ENCODE peak calls at places on chromosomes 12 and 14, in ten cellular contexts. One of them, this sample, is unnamed.

GRCh38 chr12:99918003-99918402 is 66.7 kb downstream of the ANKS1B start:
- DNase-seq in left ventricle myocardium inferior: no peak
- DNase-seq in pons: no peak
- DNase-seq in stimulated activated CD4-positive, alpha-beta T cell treated with anti-CD3 and anti-CD28 coated beads, Interleukin-1b, Interleukin-23, amount 100 ng/mL, for 24 hours: no peak
- DNase-seq in central memory CD4-positive, alpha-beta T cell: no peak
- DNase-seq in activated CD4-positive, alpha-beta T cell treated with anti-CD3 and anti-CD28 coated beads, Interleukin-2, amount 50 U/mL, for 1 hour: no peak
- DNase-seq in M059J: no peak
- DNase-seq in IMR-90: no peak
- DNase-seq in head of caudate nucleus: no peak
- DNase-seq in kidney glomerular epithelial cell: no peak
- DNase-seq in this sample: no peak

GRCh38 chr12:100391856-100392255 is 35.0 kb downstream of the SLC17A8 start:
- DNase-seq in left ventricle myocardium inferior: no peak
- DNase-seq in pons: no peak
- DNase-seq in stimulated activated CD4-positive, alpha-beta T cell treated with anti-CD3 and anti-CD28 coated beads, Interleukin-1b, Interleukin-23, amount 100 ng/mL, for 24 hours: no peak
- DNase-seq in central memory CD4-positive, alpha-beta T cell: no peak
- DNase-seq in activated CD4-positive, alpha-beta T cell treated with anti-CD3 and anti-CD28 coated beads, Interleukin-2, amount 50 U/mL, for 1 hour: no peak
- DNase-seq in M059J: peak; percentile 20
- DNase-seq in IMR-90: no peak
- DNase-seq in head of caudate nucleus: no peak
- DNase-seq in kidney glomerular epithelial cell: peak; percentile 5
- DNase-seq in this sample: no peak

GRCh38 chr12:124732275-124733075 is 131.2 kb downstream of the SCARB1 start:
- DNase-seq in left ventricle myocardium inferior: no peak
- DNase-seq in pons: no peak
- DNase-seq in stimulated activated CD4-positive, alpha-beta T cell treated with anti-CD3 and anti-CD28 coated beads, Interleukin-1b, Interleukin-23, amount 100 ng/mL, for 24 hours: no peak
- DNase-seq in central memory CD4-positive, alpha-beta T cell: no peak
- DNase-seq in activated CD4-positive, alpha-beta T cell treated with anti-CD3 and anti-CD28 coated beads, Interleukin-2, amount 50 U/mL, for 1 hour: no peak
- DNase-seq in M059J: no peak
- DNase-seq in IMR-90: no peak
- DNase-seq in head of caudate nucleus: no peak
- DNase-seq in kidney glomerular epithelial cell: no peak
- DNase-seq in this sample: no peak

GRCh38 chr12:110574044-110574443 is 9.1 kb downstream of the PPTC7 start:
- DNase-seq in left ventricle myocardium inferior: no peak
- DNase-seq in pons: no peak
- DNase-seq in stimulated activated CD4-positive, alpha-beta T cell treated with anti-CD3 and anti-CD28 coated beads, Interleukin-1b, Interleukin-23, amount 100 ng/mL, for 24 hours: no peak
- DNase-seq in central memory CD4-positive, alpha-beta T cell: no peak
- DNase-seq in activated CD4-positive, alpha-beta T cell treated with anti-CD3 and anti-CD28 coated beads, Interleukin-2, amount 50 U/mL, for 1 hour: no peak
- DNase-seq in M059J: no peak
- DNase-seq in IMR-90: no peak
- DNase-seq in head of caudate nucleus: no peak
- DNase-seq in kidney glomerular epithelial cell: no peak
- DNase-seq in this sample: no peak

GRCh38 chr14:104441275-104442106 is 138.1 kb upstream of the C14orf180 start:
- DNase-seq in left ventricle myocardium inferior: no peak
- DNase-seq in pons: no peak
- DNase-seq in stimulated activated CD4-positive, alpha-beta T cell treated with anti-CD3 and anti-CD28 coated beads, Interleukin-1b, Interleukin-23, amount 100 ng/mL, for 24 hours: no peak
- DNase-seq in central memory CD4-positive, alpha-beta T cell: no peak
- DNase-seq in activated CD4-positive, alpha-beta T cell treated with anti-CD3 and anti-CD28 coated beads, Interleukin-2, amount 50 U/mL, for 1 hour: no peak
- DNase-seq in M059J: no peak
- DNase-seq in IMR-90: no peak
- DNase-seq in head of caudate nucleus: no peak
- DNase-seq in kidney glomerular epithelial cell: no peak
- DNase-seq in this sample: no peak

GRCh38 chr12:24773996-24774395 is 174.9 kb downstream of the BCAT1 start:
- DNase-seq in left ventricle myocardium inferior: no peak
- DNase-seq in pons: no peak
- DNase-seq in stimulated activated CD4-positive, alpha-beta T cell treated with anti-CD3 and anti-CD28 coated beads, Interleukin-1b, Interleukin-23, amount 100 ng/mL, for 24 hours: no peak
- DNase-seq in central memory CD4-positive, alpha-beta T cell: no peak
- DNase-seq in activated CD4-positive, alpha-beta T cell treated with anti-CD3 and anti-CD28 coated beads, Interleukin-2, amount 50 U/mL, for 1 hour: no peak
- DNase-seq in M059J: no peak
- DNase-seq in IMR-90: no peak
- DNase-seq in head of caudate nucleus: no peak
- DNase-seq in kidney glomerular epithelial cell: no peak
- DNase-seq in this sample: no peak

GRCh38 chr14:74552623-74553022 is 59.1 kb downstream of the ISCA2 start:
- DNase-seq in left ventricle myocardium inferior: peak; percentile 79
- DNase-seq in pons: no peak
- DNase-seq in stimulated activated CD4-positive, alpha-beta T cell treated with anti-CD3 and anti-CD28 coated beads, Interleukin-1b, Interleukin-23, amount 100 ng/mL, for 24 hours: no peak
- DNase-seq in central memory CD4-positive, alpha-beta T cell: no peak
- DNase-seq in activated CD4-positive, alpha-beta T cell treated with anti-CD3 and anti-CD28 coated beads, Interleukin-2, amount 50 U/mL, for 1 hour: no peak
- DNase-seq in M059J: no peak
- DNase-seq in IMR-90: peak; percentile 50
- DNase-seq in head of caudate nucleus: no peak
- DNase-seq in kidney glomerular epithelial cell: no peak
- DNase-seq in this sample: no peak

GRCh38 chr14:94632305-94632590 is 20.1 kb downstream of the SERPINA3 start:
- DNase-seq in left ventricle myocardium inferior: no peak
- DNase-seq in pons: no peak
- DNase-seq in stimulated activated CD4-positive, alpha-beta T cell treated with anti-CD3 and anti-CD28 coated beads, Interleukin-1b, Interleukin-23, amount 100 ng/mL, for 24 hours: no peak
- DNase-seq in central memory CD4-positive, alpha-beta T cell: no peak
- DNase-seq in activated CD4-positive, alpha-beta T cell treated with anti-CD3 and anti-CD28 coated beads, Interleukin-2, amount 50 U/mL, for 1 hour: no peak
- DNase-seq in M059J: no peak
- DNase-seq in IMR-90: no peak
- DNase-seq in head of caudate nucleus: no peak
- DNase-seq in kidney glomerular epithelial cell: no peak
- DNase-seq in this sample: no peak

GRCh38 chr14:20434701-20435453 is 1.1 kb downstream of the KLHL33 start:
- DNase-seq in left ventricle myocardium inferior: peak; percentile 62
- DNase-seq in pons: peak; percentile 75
- DNase-seq in stimulated activated CD4-positive, alpha-beta T cell treated with anti-CD3 and anti-CD28 coated beads, Interleukin-1b, Interleukin-23, amount 100 ng/mL, for 24 hours: no peak
- DNase-seq in central memory CD4-positive, alpha-beta T cell: no peak
- DNase-seq in activated CD4-positive, alpha-beta T cell treated with anti-CD3 and anti-CD28 coated beads, Interleukin-2, amount 50 U/mL, for 1 hour: no peak
- DNase-seq in M059J: no peak
- DNase-seq in IMR-90: no peak
- DNase-seq in head of caudate nucleus: peak; percentile 75
- DNase-seq in kidney glomerular epithelial cell: no peak
- DNase-seq in this sample: no peak

GRCh38 chr12:123065666-123066457 is 85.0 kb downstream of the PITPNM2 start:
- DNase-seq in left ventricle myocardium inferior: no peak
- DNase-seq in pons: no peak
- DNase-seq in stimulated activated CD4-positive, alpha-beta T cell treated with anti-CD3 and anti-CD28 coated beads, Interleukin-1b, Interleukin-23, amount 100 ng/mL, for 24 hours: no peak
- DNase-seq in central memory CD4-positive, alpha-beta T cell: no peak
- DNase-seq in activated CD4-positive, alpha-beta T cell treated with anti-CD3 and anti-CD28 coated beads, Interleukin-2, amount 50 U/mL, for 1 hour: no peak
- DNase-seq in M059J: no peak
- DNase-seq in IMR-90: no peak
- DNase-seq in head of caudate nucleus: no peak
- DNase-seq in kidney glomerular epithelial cell: no peak
- DNase-seq in this sample: no peak

GRCh38 chr14:95235767-95236166 is 78.4 kb upstream of the DICER1 start:
- DNase-seq in left ventricle myocardium inferior: no peak
- DNase-seq in pons: no peak
- DNase-seq in stimulated activated CD4-positive, alpha-beta T cell treated with anti-CD3 and anti-CD28 coated beads, Interleukin-1b, Interleukin-23, amount 100 ng/mL, for 24 hours: no peak
- DNase-seq in central memory CD4-positive, alpha-beta T cell: no peak
- DNase-seq in activated CD4-positive, alpha-beta T cell treated with anti-CD3 and anti-CD28 coated beads, Interleukin-2, amount 50 U/mL, for 1 hour: no peak
- DNase-seq in M059J: no peak
- DNase-seq in IMR-90: no peak
- DNase-seq in head of caudate nucleus: no peak
- DNase-seq in kidney glomerular epithelial cell: no peak
- DNase-seq in this sample: no peak

GRCh38 chr14:80636071-80636470 is 305.5 kb downstream of the CEP128 start:
- DNase-seq in left ventricle myocardium inferior: no peak
- DNase-seq in pons: no peak
- DNase-seq in stimulated activated CD4-positive, alpha-beta T cell treated with anti-CD3 and anti-CD28 coated beads, Interleukin-1b, Interleukin-23, amount 100 ng/mL, for 24 hours: no peak
- DNase-seq in central memory CD4-positive, alpha-beta T cell: no peak
- DNase-seq in activated CD4-positive, alpha-beta T cell treated with anti-CD3 and anti-CD28 coated beads, Interleukin-2, amount 50 U/mL, for 1 hour: no peak
- DNase-seq in M059J: peak; percentile 35
- DNase-seq in IMR-90: peak; percentile 17
- DNase-seq in head of caudate nucleus: no peak
- DNase-seq in kidney glomerular epithelial cell: no peak
- DNase-seq in this sample: no peak

GRCh38 chr12:116164976-116165425 is 112.5 kb downstream of the MED13L start:
- DNase-seq in left ventricle myocardium inferior: no peak
- DNase-seq in pons: no peak
- DNase-seq in stimulated activated CD4-positive, alpha-beta T cell treated with anti-CD3 and anti-CD28 coated beads, Interleukin-1b, Interleukin-23, amount 100 ng/mL, for 24 hours: no peak
- DNase-seq in central memory CD4-positive, alpha-beta T cell: no peak
- DNase-seq in activated CD4-positive, alpha-beta T cell treated with anti-CD3 and anti-CD28 coated beads, Interleukin-2, amount 50 U/mL, for 1 hour: no peak
- DNase-seq in M059J: peak; percentile 86
- DNase-seq in IMR-90: peak; percentile 81
- DNase-seq in head of caudate nucleus: no peak
- DNase-seq in kidney glomerular epithelial cell: peak; percentile 26
- DNase-seq in this sample: no peak

GRCh38 chr12:49911213-49911605 is 7.5 kb upstream of the FAIM2 start:
- DNase-seq in left ventricle myocardium inferior: no peak
- DNase-seq in pons: no peak
- DNase-seq in stimulated activated CD4-positive, alpha-beta T cell treated with anti-CD3 and anti-CD28 coated beads, Interleukin-1b, Interleukin-23, amount 100 ng/mL, for 24 hours: no peak
- DNase-seq in central memory CD4-positive, alpha-beta T cell: no peak
- DNase-seq in activated CD4-positive, alpha-beta T cell treated with anti-CD3 and anti-CD28 coated beads, Interleukin-2, amount 50 U/mL, for 1 hour: no peak
- DNase-seq in M059J: no peak
- DNase-seq in IMR-90: no peak
- DNase-seq in head of caudate nucleus: no peak
- DNase-seq in kidney glomerular epithelial cell: no peak
- DNase-seq in this sample: no peak

GRCh38 chr12:56333679-56334489 is at the start of gene PAN2:
- DNase-seq in left ventricle myocardium inferior: peak; percentile 96
- DNase-seq in pons: peak; percentile 97
- DNase-seq in stimulated activated CD4-positive, alpha-beta T cell treated with anti-CD3 and anti-CD28 coated beads, Interleukin-1b, Interleukin-23, amount 100 ng/mL, for 24 hours: peak; percentile 87
- DNase-seq in central memory CD4-positive, alpha-beta T cell: peak; percentile 95
- DNase-seq in activated CD4-positive, alpha-beta T cell treated with anti-CD3 and anti-CD28 coated beads, Interleukin-2, amount 50 U/mL, for 1 hour: peak; percentile 91
- DNase-seq in M059J: peak; percentile 98
- DNase-seq in IMR-90: peak; percentile 97
- DNase-seq in head of caudate nucleus: peak; percentile 94
- DNase-seq in kidney glomerular epithelial cell: peak; percentile 90
- DNase-seq in this sample: peak; percentile 83

GRCh38 chr12:25253371-25254068 is 2.8 kb upstream of the KRAS start:
- DNase-seq in left ventricle myocardium inferior: no peak
- DNase-seq in pons: no peak
- DNase-seq in stimulated activated CD4-positive, alpha-beta T cell treated with anti-CD3 and anti-CD28 coated beads, Interleukin-1b, Interleukin-23, amount 100 ng/mL, for 24 hours: no peak
- DNase-seq in central memory CD4-positive, alpha-beta T cell: no peak
- DNase-seq in activated CD4-positive, alpha-beta T cell treated with anti-CD3 and anti-CD28 coated beads, Interleukin-2, amount 50 U/mL, for 1 hour: no peak
- DNase-seq in M059J: no peak
- DNase-seq in IMR-90: no peak
- DNase-seq in head of caudate nucleus: no peak
- DNase-seq in kidney glomerular epithelial cell: no peak
- DNase-seq in this sample: no peak

GRCh38 chr14:23562822-23563472 is 4.6 kb downstream of the AP1G2 start:
- DNase-seq in left ventricle myocardium inferior: peak; percentile 48
- DNase-seq in pons: no peak
- DNase-seq in stimulated activated CD4-positive, alpha-beta T cell treated with anti-CD3 and anti-CD28 coated beads, Interleukin-1b, Interleukin-23, amount 100 ng/mL, for 24 hours: peak; percentile 41
- DNase-seq in central memory CD4-positive, alpha-beta T cell: peak; percentile 52
- DNase-seq in activated CD4-positive, alpha-beta T cell treated with anti-CD3 and anti-CD28 coated beads, Interleukin-2, amount 50 U/mL, for 1 hour: peak; percentile 60
- DNase-seq in M059J: peak; percentile 35
- DNase-seq in IMR-90: peak; percentile 40
- DNase-seq in head of caudate nucleus: peak; percentile 65
- DNase-seq in kidney glomerular epithelial cell: no peak
- DNase-seq in this sample: peak; percentile 38

GRCh38 chr12:117680311-117680710 is 288.5 kb downstream of the KSR2 start:
- DNase-seq in left ventricle myocardium inferior: no peak
- DNase-seq in pons: no peak
- DNase-seq in stimulated activated CD4-positive, alpha-beta T cell treated with anti-CD3 and anti-CD28 coated beads, Interleukin-1b, Interleukin-23, amount 100 ng/mL, for 24 hours: no peak
- DNase-seq in central memory CD4-positive, alpha-beta T cell: no peak
- DNase-seq in activated CD4-positive, alpha-beta T cell treated with anti-CD3 and anti-CD28 coated beads, Interleukin-2, amount 50 U/mL, for 1 hour: no peak
- DNase-seq in M059J: peak; percentile 75
- DNase-seq in IMR-90: no peak
- DNase-seq in head of caudate nucleus: no peak
- DNase-seq in kidney glomerular epithelial cell: peak; percentile 91
- DNase-seq in this sample: no peak

GRCh38 chr12:2376855-2377657 is 324.3 kb downstream of the CACNA1C start:
- DNase-seq in left ventricle myocardium inferior: no peak
- DNase-seq in pons: no peak
- DNase-seq in stimulated activated CD4-positive, alpha-beta T cell treated with anti-CD3 and anti-CD28 coated beads, Interleukin-1b, Interleukin-23, amount 100 ng/mL, for 24 hours: no peak
- DNase-seq in central memory CD4-positive, alpha-beta T cell: no peak
- DNase-seq in activated CD4-positive, alpha-beta T cell treated with anti-CD3 and anti-CD28 coated beads, Interleukin-2, amount 50 U/mL, for 1 hour: no peak
- DNase-seq in M059J: no peak
- DNase-seq in IMR-90: no peak
- DNase-seq in head of caudate nucleus: no peak
- DNase-seq in kidney glomerular epithelial cell: no peak
- DNase-seq in this sample: no peak

GRCh38 chr12:91542048-91542447 is 359.4 kb upstream of the DCN start:
- DNase-seq in left ventricle myocardium inferior: no peak
- DNase-seq in pons: no peak
- DNase-seq in stimulated activated CD4-positive, alpha-beta T cell treated with anti-CD3 and anti-CD28 coated beads, Interleukin-1b, Interleukin-23, amount 100 ng/mL, for 24 hours: no peak
- DNase-seq in central memory CD4-positive, alpha-beta T cell: no peak
- DNase-seq in activated CD4-positive, alpha-beta T cell treated with anti-CD3 and anti-CD28 coated beads, Interleukin-2, amount 50 U/mL, for 1 hour: no peak
- DNase-seq in M059J: no peak
- DNase-seq in IMR-90: no peak
- DNase-seq in head of caudate nucleus: no peak
- DNase-seq in kidney glomerular epithelial cell: no peak
- DNase-seq in this sample: no peak

GRCh38 chr12:22082190-22082701 is 36.2 kb downstream of the CMAS start:
- DNase-seq in left ventricle myocardium inferior: no peak
- DNase-seq in pons: no peak
- DNase-seq in stimulated activated CD4-positive, alpha-beta T cell treated with anti-CD3 and anti-CD28 coated beads, Interleukin-1b, Interleukin-23, amount 100 ng/mL, for 24 hours: no peak
- DNase-seq in central memory CD4-positive, alpha-beta T cell: no peak
- DNase-seq in activated CD4-positive, alpha-beta T cell treated with anti-CD3 and anti-CD28 coated beads, Interleukin-2, amount 50 U/mL, for 1 hour: no peak
- DNase-seq in M059J: no peak
- DNase-seq in IMR-90: no peak
- DNase-seq in head of caudate nucleus: no peak
- DNase-seq in kidney glomerular epithelial cell: peak; percentile 6
- DNase-seq in this sample: no peak

GRCh38 chr12:124736115-124737039 is 127.3 kb downstream of the SCARB1 start:
- DNase-seq in left ventricle myocardium inferior: no peak
- DNase-seq in pons: no peak
- DNase-seq in stimulated activated CD4-positive, alpha-beta T cell treated with anti-CD3 and anti-CD28 coated beads, Interleukin-1b, Interleukin-23, amount 100 ng/mL, for 24 hours: no peak
- DNase-seq in central memory CD4-positive, alpha-beta T cell: no peak
- DNase-seq in activated CD4-positive, alpha-beta T cell treated with anti-CD3 and anti-CD28 coated beads, Interleukin-2, amount 50 U/mL, for 1 hour: no peak
- DNase-seq in M059J: no peak
- DNase-seq in IMR-90: no peak
- DNase-seq in head of caudate nucleus: no peak
- DNase-seq in kidney glomerular epithelial cell: no peak
- DNase-seq in this sample: no peak

GRCh38 chr12:29278673-29279420 is 102.1 kb downstream of the ERGIC2 start:
- DNase-seq in left ventricle myocardium inferior: no peak
- DNase-seq in pons: no peak
- DNase-seq in stimulated activated CD4-positive, alpha-beta T cell treated with anti-CD3 and anti-CD28 coated beads, Interleukin-1b, Interleukin-23, amount 100 ng/mL, for 24 hours: no peak
- DNase-seq in central memory CD4-positive, alpha-beta T cell: no peak
- DNase-seq in activated CD4-positive, alpha-beta T cell treated with anti-CD3 and anti-CD28 coated beads, Interleukin-2, amount 50 U/mL, for 1 hour: no peak
- DNase-seq in M059J: peak; percentile 22
- DNase-seq in IMR-90: no peak
- DNase-seq in head of caudate nucleus: no peak
- DNase-seq in kidney glomerular epithelial cell: no peak
- DNase-seq in this sample: no peak